ENCODE peak calls at places on chromosomes 12 and 14, in six cellular contexts. One of them, this sample, is unnamed.

GRCh38 chr14:105023791-105024480 is 3.1 kb upstream of the CDCA4 start:
- DNase-seq in left ventricle myocardium inferior: no peak
- DNase-seq in ovary: no peak
- DNase-seq in cardiac muscle cell: no peak
- DNase-seq in A549: peak; percentile 61
- DNase-seq in breast epithelium: no peak
- DNase-seq in this sample: no peak

GRCh38 chr14:29548948-29549370 is 378.7 kb downstream of the PRKD1 start:
- DNase-seq in left ventricle myocardium inferior: no peak
- DNase-seq in ovary: no peak
- DNase-seq in cardiac muscle cell: peak; percentile 60
- DNase-seq in A549: peak; percentile 68
- DNase-seq in breast epithelium: no peak
- DNase-seq in this sample: no peak

GRCh38 chr14:70033561-70033960 is 154.3 kb downstream of the SMOC1 start:
- DNase-seq in left ventricle myocardium inferior: no peak
- DNase-seq in ovary: no peak
- DNase-seq in cardiac muscle cell: no peak
- DNase-seq in A549: no peak
- DNase-seq in breast epithelium: no peak
- DNase-seq in this sample: no peak

GRCh38 chr14:87503711-87504110 is 489.3 kb downstream of the GALC start:
- DNase-seq in left ventricle myocardium inferior: no peak
- DNase-seq in ovary: no peak
- DNase-seq in cardiac muscle cell: no peak
- DNase-seq in A549: no peak
- DNase-seq in breast epithelium: no peak
- DNase-seq in this sample: no peak

GRCh38 chr12:67705394-67706370 is 57.1 kb downstream of the DYRK2 start:
- DNase-seq in left ventricle myocardium inferior: no peak
- DNase-seq in ovary: no peak
- DNase-seq in cardiac muscle cell: no peak
- DNase-seq in A549: peak; percentile 62
- DNase-seq in breast epithelium: no peak
- DNase-seq in this sample: no peak

GRCh38 chr14:59816931-59817330 is 53.6 kb downstream of the RTN1 start:
- DNase-seq in left ventricle myocardium inferior: no peak
- DNase-seq in ovary: no peak
- DNase-seq in cardiac muscle cell: no peak
- DNase-seq in A549: no peak
- DNase-seq in breast epithelium: no peak
- DNase-seq in this sample: no peak

GRCh38 chr14:92380131-92380530 is 57.2 kb downstream of the SLC24A4 start:
- DNase-seq in left ventricle myocardium inferior: no peak
- DNase-seq in ovary: no peak
- DNase-seq in cardiac muscle cell: no peak
- DNase-seq in A549: no peak
- DNase-seq in breast epithelium: no peak
- DNase-seq in this sample: no peak

GRCh38 chr12:69886101-69886500 is 61.1 kb downstream of the MYRFL start:
- DNase-seq in left ventricle myocardium inferior: no peak
- DNase-seq in ovary: no peak
- DNase-seq in cardiac muscle cell: no peak
- DNase-seq in A549: no peak
- DNase-seq in breast epithelium: no peak
- DNase-seq in this sample: no peak

GRCh38 chr12:32501835-32502333 is 102.5 kb downstream of the FGD4 start:
- DNase-seq in left ventricle myocardium inferior: no peak
- DNase-seq in ovary: peak; percentile 36
- DNase-seq in cardiac muscle cell: peak; percentile 76
- DNase-seq in A549: no peak
- DNase-seq in breast epithelium: no peak
- DNase-seq in this sample: no peak

GRCh38 chr12:91264178-91264577 is 81.6 kb upstream of the DCN start:
- DNase-seq in left ventricle myocardium inferior: no peak
- DNase-seq in ovary: no peak
- DNase-seq in cardiac muscle cell: no peak
- DNase-seq in A549: no peak
- DNase-seq in breast epithelium: no peak
- DNase-seq in this sample: no peak
- H3K4me3 ChIP-seq in left ventricle myocardium inferior: no peak overlapping the region
- H3K4me3 ChIP-seq in ovary: no peak overlapping the region
- H3K4me3 ChIP-seq in cardiac muscle cell: no peak overlapping the region
- H3K4me3 ChIP-seq in A549: no peak overlapping the region
- H3K4me3 ChIP-seq in breast epithelium: no peak overlapping the region
- H3K4me3 ChIP-seq in this sample: no peak overlapping the region

GRCh38 chr12:9732966-9733461 is at the start of gene CLECL1:
- DNase-seq in left ventricle myocardium inferior: no peak
- DNase-seq in ovary: no peak
- DNase-seq in cardiac muscle cell: no peak
- DNase-seq in A549: no peak
- DNase-seq in breast epithelium: no peak
- DNase-seq in this sample: no peak
- H3K4me3 ChIP-seq in left ventricle myocardium inferior: no peak within 1 kb of the TSS
- H3K4me3 ChIP-seq in ovary: no peak within 1 kb of the TSS
- H3K4me3 ChIP-seq in cardiac muscle cell: no peak within 1 kb of the TSS
- H3K4me3 ChIP-seq in A549: no peak within 1 kb of the TSS
- H3K4me3 ChIP-seq in breast epithelium: no peak within 1 kb of the TSS
- H3K4me3 ChIP-seq in this sample: peak within 1 kb of the TSS; percentile 22

GRCh38 chr12:57756406-57757341 is 1.8 kb downstream of the MARCHF9 start:
- DNase-seq in left ventricle myocardium inferior: peak; percentile 37
- DNase-seq in ovary: no peak
- DNase-seq in cardiac muscle cell: peak; percentile 73
- DNase-seq in A549: peak; percentile 67
- DNase-seq in breast epithelium: no peak
- DNase-seq in this sample: peak; percentile 54
- H3K4me3 ChIP-seq in left ventricle myocardium inferior: peak overlapping the region; percentile 82
- H3K4me3 ChIP-seq in ovary: peak overlapping the region; percentile 69
- H3K4me3 ChIP-seq in cardiac muscle cell: peak overlapping the region; percentile 83
- H3K4me3 ChIP-seq in A549: peak overlapping the region; percentile 77
- H3K4me3 ChIP-seq in breast epithelium: peak overlapping the region; percentile 92
- H3K4me3 ChIP-seq in this sample: peak overlapping the region; percentile 52

GRCh38 chr12:121630791-121631190 is 4.5 kb downstream of the ORAI1 start:
- DNase-seq in left ventricle myocardium inferior: no peak
- DNase-seq in ovary: no peak
- DNase-seq in cardiac muscle cell: no peak
- DNase-seq in A549: no peak
- DNase-seq in breast epithelium: no peak
- DNase-seq in this sample: no peak

GRCh38 chr12:121628037-121628436 is 1.7 kb downstream of the ORAI1 start:
- DNase-seq in left ventricle myocardium inferior: no peak
- DNase-seq in ovary: peak; percentile 55
- DNase-seq in cardiac muscle cell: no peak
- DNase-seq in A549: no peak
- DNase-seq in breast epithelium: no peak
- DNase-seq in this sample: no peak

GRCh38 chr12:121626087-121626852 is at the start of gene ORAI1:
- DNase-seq in left ventricle myocardium inferior: peak; percentile 98
- DNase-seq in ovary: peak; percentile 98
- DNase-seq in cardiac muscle cell: peak; percentile 98
- DNase-seq in A549: peak; percentile 96
- DNase-seq in breast epithelium: peak; percentile 90
- DNase-seq in this sample: peak; percentile 97

GRCh38 chr12:121626853-121627623 is 708 bp downstream of the ORAI1 start:
- DNase-seq in left ventricle myocardium inferior: peak; percentile 44
- DNase-seq in ovary: peak; percentile 49
- DNase-seq in cardiac muscle cell: peak; percentile 79
- DNase-seq in A549: peak; percentile 75
- DNase-seq in breast epithelium: peak; percentile 44
- DNase-seq in this sample: peak; percentile 87

GRCh38 chr12:121628536-121628935 is 2.2 kb downstream of the ORAI1 start:
- DNase-seq in left ventricle myocardium inferior: no peak
- DNase-seq in ovary: no peak
- DNase-seq in cardiac muscle cell: no peak
- DNase-seq in A549: no peak
- DNase-seq in breast epithelium: no peak
- DNase-seq in this sample: no peak
- H3K4me3 ChIP-seq in left ventricle myocardium inferior: peak overlapping the region; percentile 72
- H3K4me3 ChIP-seq in ovary: no peak overlapping the region
- H3K4me3 ChIP-seq in cardiac muscle cell: peak overlapping the region; percentile 71
- H3K4me3 ChIP-seq in A549: no peak overlapping the region
- H3K4me3 ChIP-seq in breast epithelium: peak overlapping the region; percentile 73
- H3K4me3 ChIP-seq in this sample: peak overlapping the region; percentile 95

GRCh38 chr14:88551936-88552565 is 2.8 kb downstream of the PTPN21 start:
- DNase-seq in left ventricle myocardium inferior: no peak
- DNase-seq in ovary: peak; percentile 26
- DNase-seq in cardiac muscle cell: no peak
- DNase-seq in A549: no peak
- DNase-seq in breast epithelium: no peak
- DNase-seq in this sample: no peak

GRCh38 chr14:88554458-88555286 is at the start of gene PTPN21:
- DNase-seq in left ventricle myocardium inferior: peak; percentile 82
- DNase-seq in ovary: peak; percentile 83
- DNase-seq in cardiac muscle cell: peak; percentile 86
- DNase-seq in A549: peak; percentile 79
- DNase-seq in breast epithelium: peak; percentile 60
- DNase-seq in this sample: peak; percentile 50

GRCh38 chr14:88556581-88556980 is 1.8 kb upstream of the PTPN21 start:
- DNase-seq in left ventricle myocardium inferior: no peak
- DNase-seq in ovary: no peak
- DNase-seq in cardiac muscle cell: no peak
- DNase-seq in A549: no peak
- DNase-seq in breast epithelium: no peak
- DNase-seq in this sample: no peak

GRCh38 chr14:88552859-88553258 is 1.9 kb downstream of the PTPN21 start:
- DNase-seq in left ventricle myocardium inferior: no peak
- DNase-seq in ovary: no peak
- DNase-seq in cardiac muscle cell: no peak
- DNase-seq in A549: no peak
- DNase-seq in breast epithelium: no peak
- DNase-seq in this sample: no peak

DNA sequence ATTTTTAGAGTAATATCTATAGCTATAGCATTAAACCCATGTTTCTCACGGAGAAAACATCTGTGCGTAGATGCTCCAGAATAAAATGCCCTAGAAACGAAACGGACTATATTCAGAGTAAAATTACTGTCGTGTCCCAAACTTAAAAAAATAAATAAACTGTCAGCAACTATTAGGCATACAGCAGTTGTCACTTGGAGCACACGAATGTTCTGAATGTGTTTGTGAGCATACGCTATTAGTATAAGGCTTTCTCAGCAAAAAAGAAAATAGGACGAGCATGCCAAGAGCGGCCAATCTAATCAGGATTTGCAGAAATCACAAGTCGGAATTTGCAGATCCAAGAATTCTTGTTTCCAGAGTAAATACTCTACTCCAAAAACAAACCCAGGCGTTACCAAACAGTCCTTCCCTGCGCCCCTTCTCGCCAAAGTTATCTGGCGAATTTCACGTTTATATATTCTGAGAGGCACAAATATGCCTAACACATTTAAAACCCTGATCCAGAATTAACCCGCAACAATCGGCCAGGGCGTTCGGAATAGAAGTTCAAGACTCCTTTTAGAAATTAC is 835 bp downstream of the PTPN21 start:
- DNase-seq in left ventricle myocardium inferior: no peak
- DNase-seq in ovary: peak; percentile 25
- DNase-seq in cardiac muscle cell: no peak
- DNase-seq in A549: no peak
- DNase-seq in breast epithelium: no peak
- DNase-seq in this sample: no peak
- H3K4me3 ChIP-seq in left ventricle myocardium inferior: peak overlapping the region; percentile 83
- H3K4me3 ChIP-seq in ovary: peak overlapping the region; percentile 63
- H3K4me3 ChIP-seq in cardiac muscle cell: peak overlapping the region; percentile 80
- H3K4me3 ChIP-seq in A549: peak overlapping the region; percentile 70
- H3K4me3 ChIP-seq in breast epithelium: peak overlapping the region; percentile 90
- H3K4me3 ChIP-seq in this sample: no peak overlapping the region

GRCh38 chr14:75981426-75981825 is 369 bp downstream of the TGFB3 start:
- DNase-seq in left ventricle myocardium inferior: no peak
- DNase-seq in ovary: no peak
- DNase-seq in cardiac muscle cell: peak; percentile 32
- DNase-seq in A549: no peak
- DNase-seq in breast epithelium: no peak
- DNase-seq in this sample: peak; percentile 30
- H3K4me3 ChIP-seq in left ventricle myocardium inferior: peak overlapping the region; percentile 87
- H3K4me3 ChIP-seq in ovary: peak overlapping the region; percentile 86
- H3K4me3 ChIP-seq in cardiac muscle cell: peak overlapping the region; percentile 91
- H3K4me3 ChIP-seq in A549: peak overlapping the region; percentile 74
- H3K4me3 ChIP-seq in breast epithelium: peak overlapping the region; percentile 90
- H3K4me3 ChIP-seq in this sample: peak overlapping the region; percentile 67

GRCh38 chr12:124277394-124278222 is 17.3 kb upstream of the RFLNA start:
- DNase-seq in left ventricle myocardium inferior: no peak
- DNase-seq in ovary: no peak
- DNase-seq in cardiac muscle cell: no peak
- DNase-seq in A549: peak; percentile 18
- DNase-seq in breast epithelium: no peak
- DNase-seq in this sample: no peak
- H3K4me3 ChIP-seq in left ventricle myocardium inferior: no peak overlapping the region
- H3K4me3 ChIP-seq in ovary: no peak overlapping the region
- H3K4me3 ChIP-seq in cardiac muscle cell: no peak overlapping the region
- H3K4me3 ChIP-seq in A549: no peak overlapping the region
- H3K4me3 ChIP-seq in breast epithelium: no peak overlapping the region
- H3K4me3 ChIP-seq in this sample: no peak overlapping the region

GRCh38 chr12:11798856-11799530 is 149.5 kb downstream of the ETV6 start:
- DNase-seq in left ventricle myocardium inferior: no peak
- DNase-seq in ovary: no peak
- DNase-seq in cardiac muscle cell: no peak
- DNase-seq in A549: no peak
- DNase-seq in breast epithelium: no peak
- DNase-seq in this sample: no peak
- H3K4me3 ChIP-seq in left ventricle myocardium inferior: no peak overlapping the region
- H3K4me3 ChIP-seq in ovary: no peak overlapping the region
- H3K4me3 ChIP-seq in cardiac muscle cell: no peak overlapping the region
- H3K4me3 ChIP-seq in A549: no peak overlapping the region
- H3K4me3 ChIP-seq in breast epithelium: no peak overlapping the region
- H3K4me3 ChIP-seq in this sample: no peak overlapping the region

DNA sequence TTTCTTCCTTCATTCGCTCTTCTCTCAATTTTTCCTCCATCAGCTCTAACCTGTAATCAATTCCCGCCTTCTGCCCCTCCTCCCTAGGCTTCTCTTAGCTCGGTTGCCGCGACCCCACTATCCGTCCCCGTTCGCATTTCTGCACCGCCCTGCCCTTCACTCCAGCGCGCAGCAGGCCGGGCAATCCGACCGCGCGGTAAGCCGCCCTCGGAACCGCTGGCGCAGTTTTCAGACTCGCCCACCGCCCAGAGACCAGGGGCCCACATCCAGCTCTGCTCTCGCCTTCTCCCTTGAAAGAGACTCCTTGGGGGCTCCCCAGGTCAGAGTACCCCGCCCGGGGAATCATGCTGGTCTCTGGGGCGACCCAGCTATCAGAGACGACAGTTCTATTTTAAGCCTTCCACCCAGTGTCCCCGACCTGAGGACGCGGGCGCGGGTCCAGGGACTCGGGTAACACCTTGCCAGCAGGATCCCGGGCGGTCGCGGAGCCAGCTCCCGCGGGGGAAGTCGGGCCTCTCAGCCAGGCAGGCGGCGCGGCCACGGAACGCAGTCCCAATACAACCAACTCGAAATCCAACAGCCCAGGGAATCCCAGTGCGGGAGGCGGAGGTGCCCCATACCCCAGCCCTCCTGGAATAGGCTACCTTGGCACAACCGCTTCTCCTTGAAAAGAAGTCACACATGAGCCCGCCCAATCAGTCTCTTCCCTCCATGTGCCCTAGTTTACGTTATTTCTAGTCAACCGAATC is 5.7 kb upstream of the SLC38A4 start:
- DNase-seq in left ventricle myocardium inferior: peak; percentile 77
- DNase-seq in ovary: no peak
- DNase-seq in cardiac muscle cell: peak; percentile 57
- DNase-seq in A549: no peak
- DNase-seq in breast epithelium: no peak
- DNase-seq in this sample: no peak
- H3K4me3 ChIP-seq in left ventricle myocardium inferior: peak overlapping the region; percentile 67
- H3K4me3 ChIP-seq in ovary: peak overlapping the region; percentile 15
- H3K4me3 ChIP-seq in cardiac muscle cell: peak overlapping the region; percentile 37
- H3K4me3 ChIP-seq in A549: peak overlapping the region; percentile 34
- H3K4me3 ChIP-seq in breast epithelium: peak overlapping the region; percentile 60
- H3K4me3 ChIP-seq in this sample: no peak overlapping the region

This sample was measured in CD8-positive, alpha-beta memory T cell.